ENCODE peak calls at places on chromosomes 4 and X, in four cellular contexts. One of them, this sample, is unnamed.

GRCh38 chr4:81605278-81605677 is 133.6 kb upstream of the RASGEF1B start:
- DNase-seq in choroid plexus epithelial cell: no peak
- DNase-seq in cardiac fibroblast: no peak
- DNase-seq in CD8-positive, alpha-beta T cell: no peak
- DNase-seq in this sample: no peak

GRCh38 chrX:148049441-148049840 is 68.3 kb downstream of the FMR1NB start:
- DNase-seq in CD8-positive, alpha-beta T cell: no peak
- DNase-seq in cardiac fibroblast: peak; percentile 52
- DNase-seq in choroid plexus epithelial cell: peak; percentile 54
- DNase-seq in this sample: peak; percentile 41

GRCh38 chr4:113955948-113956347 is 23.5 kb downstream of the ARSJ start:
- DNase-seq in choroid plexus epithelial cell: no peak
- DNase-seq in CD8-positive, alpha-beta T cell: no peak
- DNase-seq in cardiac fibroblast: no peak
- DNase-seq in this sample: no peak

GRCh38 chr4:77465271-77465670 is 140.3 kb upstream of the CXCL13 start:
- DNase-seq in cardiac fibroblast: peak; percentile 49
- DNase-seq in choroid plexus epithelial cell: peak; percentile 40
- DNase-seq in CD8-positive, alpha-beta T cell: no peak
- DNase-seq in this sample: peak; percentile 8

GRCh38 chr4:87657525-87657924 is 7.4 kb downstream of the DMP1 start:
- DNase-seq in cardiac fibroblast: peak; percentile 72
- DNase-seq in choroid plexus epithelial cell: peak; percentile 71
- DNase-seq in CD8-positive, alpha-beta T cell: no peak
- DNase-seq in this sample: peak; percentile 73

GRCh38 chrX:15680401-15680800 is 15.8 kb upstream of the CLTRN start:
- DNase-seq in cardiac fibroblast: peak; percentile 36
- DNase-seq in CD8-positive, alpha-beta T cell: no peak
- DNase-seq in choroid plexus epithelial cell: peak; percentile 79
- DNase-seq in this sample: peak; percentile 53

GRCh38 chr4:176238157-176238608 is 30.8 kb downstream of the ASB5 start:
- DNase-seq in cardiac fibroblast: peak; percentile 88
- DNase-seq in choroid plexus epithelial cell: peak; percentile 81
- DNase-seq in CD8-positive, alpha-beta T cell: no peak
- DNase-seq in this sample: peak; percentile 83

GRCh38 chr4:185865901-185866328 is 53.9 kb upstream of the SORBS2 start:
- DNase-seq in choroid plexus epithelial cell: peak; percentile 78
- DNase-seq in CD8-positive, alpha-beta T cell: no peak
- DNase-seq in cardiac fibroblast: peak; percentile 71
- DNase-seq in this sample: peak; percentile 81

GRCh38 chr4:181968371-181968770 is 274.8 kb upstream of the TENM3 start:
- DNase-seq in CD8-positive, alpha-beta T cell: no peak
- DNase-seq in choroid plexus epithelial cell: peak; percentile 63
- DNase-seq in cardiac fibroblast: peak; percentile 80
- DNase-seq in this sample: peak; percentile 83

GRCh38 chr4:56261027-56261426 is 126.3 kb downstream of the AASDH start:
- DNase-seq in CD8-positive, alpha-beta T cell: no peak
- DNase-seq in cardiac fibroblast: no peak
- DNase-seq in choroid plexus epithelial cell: no peak
- DNase-seq in this sample: no peak

GRCh38 chr4:37389967-37390580 is 145.5 kb downstream of the NWD2 start:
- DNase-seq in CD8-positive, alpha-beta T cell: no peak
- DNase-seq in choroid plexus epithelial cell: peak; percentile 67
- DNase-seq in cardiac fibroblast: peak; percentile 69
- DNase-seq in this sample: peak; percentile 65

GRCh38 chrX:34875204-34875603 is 67.4 kb upstream of the FAM47B start:
- DNase-seq in cardiac fibroblast: peak; percentile 82
- DNase-seq in choroid plexus epithelial cell: peak; percentile 92
- DNase-seq in CD8-positive, alpha-beta T cell: no peak
- DNase-seq in this sample: peak; percentile 75

GRCh38 chr4:102663073-102663472 is 97.7 kb downstream of the MANBA start:
- DNase-seq in cardiac fibroblast: peak; percentile 76
- DNase-seq in CD8-positive, alpha-beta T cell: no peak
- DNase-seq in choroid plexus epithelial cell: peak; percentile 73
- DNase-seq in this sample: peak; percentile 70

GRCh38 chr4:140876597-140877364 is 120.6 kb upstream of the TBC1D9 start:
- DNase-seq in CD8-positive, alpha-beta T cell: no peak
- DNase-seq in choroid plexus epithelial cell: peak; percentile 33
- DNase-seq in cardiac fibroblast: peak; percentile 45
- DNase-seq in this sample: peak; percentile 58

GRCh38 chr4:29005838-29006237 is 1714.3 kb upstream of the PCDH7 start:
- DNase-seq in CD8-positive, alpha-beta T cell: no peak
- DNase-seq in choroid plexus epithelial cell: no peak
- DNase-seq in cardiac fibroblast: no peak
- DNase-seq in this sample: no peak

GRCh38 chr4:158710814-158711213 is 12.4 kb downstream of the PPID start:
- DNase-seq in cardiac fibroblast: peak; percentile 21
- DNase-seq in choroid plexus epithelial cell: peak; percentile 41
- DNase-seq in CD8-positive, alpha-beta T cell: no peak
- DNase-seq in this sample: peak; percentile 14

GRCh38 chrX:72396117-72396516 is 90.4 kb upstream of the CITED1 start:
- DNase-seq in CD8-positive, alpha-beta T cell: no peak
- DNase-seq in choroid plexus epithelial cell: no peak
- DNase-seq in cardiac fibroblast: no peak
- DNase-seq in this sample: no peak

GRCh38 chr4:38911257-38911656 is 43.7 kb downstream of the FAM114A1 start:
- DNase-seq in CD8-positive, alpha-beta T cell: no peak
- DNase-seq in cardiac fibroblast: no peak
- DNase-seq in choroid plexus epithelial cell: no peak
- DNase-seq in this sample: no peak

GRCh38 chr4:152112887-152113286 is 352.1 kb upstream of the GATB start:
- DNase-seq in cardiac fibroblast: no peak
- DNase-seq in CD8-positive, alpha-beta T cell: no peak
- DNase-seq in choroid plexus epithelial cell: no peak
- DNase-seq in this sample: no peak

GRCh38 chr4:56731857-56732256 is 50.8 kb upstream of the HOPX start:
- DNase-seq in choroid plexus epithelial cell: no peak
- DNase-seq in CD8-positive, alpha-beta T cell: no peak
- DNase-seq in cardiac fibroblast: no peak
- DNase-seq in this sample: no peak

GRCh38 chr4:186684889-186685309 is 38.8 kb downstream of the FAT1 start:
- DNase-seq in choroid plexus epithelial cell: no peak
- DNase-seq in cardiac fibroblast: no peak
- DNase-seq in CD8-positive, alpha-beta T cell: no peak
- DNase-seq in this sample: no peak

GRCh38 chr4:87975466-87975865 is at the start of gene SPP1:
- DNase-seq in CD8-positive, alpha-beta T cell: no peak
- DNase-seq in cardiac fibroblast: no peak
- DNase-seq in choroid plexus epithelial cell: peak; percentile 43
- DNase-seq in this sample: peak; percentile 37

GRCh38 chrX:54812306-54812705 is 4.8 kb downstream of the MAGED2 start:
- DNase-seq in cardiac fibroblast: no peak
- DNase-seq in CD8-positive, alpha-beta T cell: no peak
- DNase-seq in choroid plexus epithelial cell: no peak
- DNase-seq in this sample: no peak

GRCh38 chr4:10063544-10064300 is 42.4 kb upstream of the SLC2A9 start:
- DNase-seq in cardiac fibroblast: peak; percentile 88
- DNase-seq in choroid plexus epithelial cell: peak; percentile 91
- DNase-seq in CD8-positive, alpha-beta T cell: no peak
- DNase-seq in this sample: peak; percentile 66

GRCh38 chr4:1379351-1379781 is 26.9 kb downstream of the NKX1-1 start:
- DNase-seq in cardiac fibroblast: no peak
- DNase-seq in choroid plexus epithelial cell: no peak
- DNase-seq in CD8-positive, alpha-beta T cell: no peak
- DNase-seq in this sample: no peak

GRCh38 chr4:73780243-73780642 is 39.9 kb downstream of the CXCL8 start:
- DNase-seq in cardiac fibroblast: no peak
- DNase-seq in choroid plexus epithelial cell: no peak
- DNase-seq in CD8-positive, alpha-beta T cell: no peak
- DNase-seq in this sample: no peak

GRCh38 chr4:184812651-184813181 is 13.1 kb downstream of the ACSL1 start:
- DNase-seq in choroid plexus epithelial cell: peak; percentile 84
- DNase-seq in cardiac fibroblast: peak; percentile 81
- DNase-seq in CD8-positive, alpha-beta T cell: no peak
- DNase-seq in this sample: peak; percentile 60

GRCh38 chr4:2817701-2818350 is 24.9 kb downstream of the SH3BP2 start:
- DNase-seq in choroid plexus epithelial cell: no peak
- DNase-seq in CD8-positive, alpha-beta T cell: peak; percentile 28
- DNase-seq in cardiac fibroblast: no peak
- DNase-seq in this sample: no peak

GRCh38 chr4:146330392-146330791 is 116.1 kb downstream of the REELD1 start:
- DNase-seq in choroid plexus epithelial cell: peak; percentile 24
- DNase-seq in cardiac fibroblast: peak; percentile 65
- DNase-seq in CD8-positive, alpha-beta T cell: no peak
- DNase-seq in this sample: no peak

GRCh38 chr4:146333895-146334262 is 119.5 kb downstream of the REELD1 start:
- DNase-seq in choroid plexus epithelial cell: no peak
- DNase-seq in CD8-positive, alpha-beta T cell: no peak
- DNase-seq in cardiac fibroblast: no peak
- DNase-seq in this sample: no peak

GRCh38 chr4:146334862-146335449 is 120.6 kb downstream of the REELD1 start:
- DNase-seq in CD8-positive, alpha-beta T cell: no peak
- DNase-seq in choroid plexus epithelial cell: no peak
- DNase-seq in cardiac fibroblast: peak; percentile 64
- DNase-seq in this sample: no peak

GRCh38 chr4:146335763-146336412 is 121.5 kb downstream of the REELD1 start:
- DNase-seq in cardiac fibroblast: peak; percentile 46
- DNase-seq in choroid plexus epithelial cell: peak; percentile 19
- DNase-seq in CD8-positive, alpha-beta T cell: no peak
- DNase-seq in this sample: no peak

DNA sequence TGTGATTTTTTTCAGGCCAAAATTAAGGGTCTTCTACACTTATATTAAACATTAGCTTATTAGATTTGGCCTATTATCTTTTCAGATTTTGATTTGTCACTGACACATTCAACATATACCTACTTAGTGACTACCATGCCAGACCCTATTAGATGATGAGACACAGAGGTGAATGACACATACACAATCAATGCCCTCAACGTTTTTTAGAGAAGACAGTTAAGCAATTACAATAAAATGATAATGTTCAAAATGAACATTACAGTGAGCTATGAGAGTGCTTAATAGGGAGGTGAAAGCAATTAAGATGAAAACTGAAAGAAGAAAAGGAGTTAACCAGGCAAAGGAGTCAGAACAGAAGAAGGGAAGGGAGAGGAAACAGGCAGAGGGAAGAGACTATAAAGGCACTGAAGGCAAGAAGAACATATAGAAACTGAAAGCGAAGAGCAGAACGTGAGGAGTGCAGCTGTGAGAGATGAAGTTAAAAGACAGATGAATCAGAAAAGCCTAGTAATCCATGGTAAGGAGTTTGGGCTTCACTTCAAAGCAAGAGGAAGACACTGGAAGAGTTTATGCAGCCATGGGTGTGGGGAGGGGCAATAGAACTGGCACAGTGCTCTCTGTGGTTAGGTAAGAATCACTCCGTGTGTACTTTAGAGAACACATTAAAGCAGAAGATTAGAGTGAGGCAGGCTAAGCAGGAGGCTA is 119.0 kb downstream of the REELD1 start:
- DNase-seq in cardiac fibroblast: peak; percentile 57
- DNase-seq in CD8-positive, alpha-beta T cell: no peak
- DNase-seq in choroid plexus epithelial cell: peak; percentile 72
- DNase-seq in this sample: peak; percentile 93
- H3K4me3 ChIP-seq in cardiac fibroblast: no peak overlapping the region
- H3K4me3 ChIP-seq in CD8-positive, alpha-beta T cell: no peak overlapping the region
- H3K4me3 ChIP-seq in choroid plexus epithelial cell: peak overlapping the region; percentile 38
- H3K4me3 ChIP-seq in this sample: peak overlapping the region; percentile 16

GRCh38 chrX:50168305-50168704 is 32.5 kb downstream of the AKAP4 start:
- DNase-seq in cardiac fibroblast: peak; percentile 31
- DNase-seq in choroid plexus epithelial cell: peak; percentile 2
- DNase-seq in CD8-positive, alpha-beta T cell: no peak
- DNase-seq in this sample: no peak

GRCh38 chrX:50169717-50170116 is 31.1 kb downstream of the AKAP4 start:
- DNase-seq in cardiac fibroblast: no peak
- DNase-seq in CD8-positive, alpha-beta T cell: no peak
- DNase-seq in choroid plexus epithelial cell: no peak
- DNase-seq in this sample: no peak

GRCh38 chrX:50161143-50161542 is 39.7 kb downstream of the AKAP4 start:
- DNase-seq in cardiac fibroblast: peak; percentile 42
- DNase-seq in CD8-positive, alpha-beta T cell: no peak
- DNase-seq in choroid plexus epithelial cell: peak; percentile 34
- DNase-seq in this sample: peak; percentile 6

GRCh38 chrX:50167366-50167765 is 33.4 kb downstream of the AKAP4 start:
- DNase-seq in CD8-positive, alpha-beta T cell: no peak
- DNase-seq in cardiac fibroblast: no peak
- DNase-seq in choroid plexus epithelial cell: no peak
- DNase-seq in this sample: no peak

DNA sequence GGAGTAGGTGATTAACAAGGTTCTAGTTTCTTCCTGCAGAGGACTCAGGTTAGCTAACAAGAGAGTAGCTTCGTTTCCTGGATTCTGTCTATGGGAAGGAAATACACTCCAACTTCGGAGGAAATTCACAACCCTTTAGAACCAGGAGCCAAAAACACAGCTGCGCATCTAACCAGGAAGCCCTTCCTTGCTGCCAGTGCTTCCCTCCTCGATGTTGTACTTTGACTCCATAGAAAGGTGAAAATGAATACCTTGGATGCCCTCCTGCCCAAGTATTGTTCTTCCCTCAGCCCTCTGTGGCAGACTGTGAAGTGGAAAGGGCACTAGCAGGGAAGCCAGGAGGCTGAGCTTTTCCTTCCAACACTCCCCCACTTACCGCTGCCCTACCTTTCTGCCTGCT is 35.1 kb downstream of the AKAP4 start:
- DNase-seq in choroid plexus epithelial cell: no peak
- DNase-seq in CD8-positive, alpha-beta T cell: no peak
- DNase-seq in cardiac fibroblast: no peak
- DNase-seq in this sample: no peak
- TF ChIP-seq CTCF in choroid plexus epithelial cell: no peak
- TF ChIP-seq CTCF in CD8-positive, alpha-beta T cell: no peak
- TF ChIP-seq CTCF in cardiac fibroblast: no peak
- TF ChIP-seq CTCF in this sample: no peak

GRCh38 chrX:19182785-19183184 is 60.5 kb upstream of the ADGRG2 start:
- DNase-seq in choroid plexus epithelial cell: no peak
- DNase-seq in CD8-positive, alpha-beta T cell: no peak
- DNase-seq in cardiac fibroblast: no peak
- DNase-seq in this sample: no peak

GRCh38 chrX:19193584-19193983 is 71.3 kb upstream of the ADGRG2 start:
- DNase-seq in choroid plexus epithelial cell: no peak
- DNase-seq in CD8-positive, alpha-beta T cell: no peak
- DNase-seq in cardiac fibroblast: no peak
- DNase-seq in this sample: no peak

GRCh38 chrX:19183777-19184485 is 61.7 kb upstream of the ADGRG2 start:
- DNase-seq in CD8-positive, alpha-beta T cell: no peak
- DNase-seq in choroid plexus epithelial cell: no peak
- DNase-seq in cardiac fibroblast: no peak
- DNase-seq in this sample: no peak

GRCh38 chrX:19190902-19191301 is 68.6 kb upstream of the ADGRG2 start:
- DNase-seq in choroid plexus epithelial cell: no peak
- DNase-seq in cardiac fibroblast: no peak
- DNase-seq in CD8-positive, alpha-beta T cell: no peak
- DNase-seq in this sample: no peak

GRCh38 chrX:19188566-19188965 is 66.3 kb upstream of the ADGRG2 start:
- DNase-seq in CD8-positive, alpha-beta T cell: no peak
- DNase-seq in cardiac fibroblast: no peak
- DNase-seq in choroid plexus epithelial cell: no peak
- DNase-seq in this sample: no peak
- H3K4me3 ChIP-seq in CD8-positive, alpha-beta T cell: no peak overlapping the region
- H3K4me3 ChIP-seq in cardiac fibroblast: no peak overlapping the region
- H3K4me3 ChIP-seq in choroid plexus epithelial cell: no peak overlapping the region
- H3K4me3 ChIP-seq in this sample: no peak overlapping the region

DNA sequence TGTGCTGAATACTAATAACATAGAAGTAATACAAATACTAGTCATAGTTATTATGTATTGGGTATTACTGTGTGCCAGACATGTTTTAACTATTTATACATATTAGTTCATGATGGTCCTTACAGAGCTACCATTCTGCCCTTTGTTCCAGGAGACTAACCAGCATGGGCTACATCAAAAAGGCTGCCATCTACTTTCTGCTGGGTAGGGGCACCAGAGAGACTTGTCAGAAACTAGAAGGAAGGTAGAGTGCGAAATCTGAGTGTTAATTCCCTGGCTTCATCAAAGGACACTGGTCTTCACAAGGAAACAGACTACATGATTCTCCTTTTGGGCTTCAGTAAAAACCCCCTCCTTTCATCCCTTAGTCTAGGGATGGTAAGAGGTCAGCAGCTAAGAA is 347.8 kb downstream of the GBA3 start:
- DNase-seq in cardiac fibroblast: no peak
- DNase-seq in choroid plexus epithelial cell: no peak
- DNase-seq in CD8-positive, alpha-beta T cell: no peak
- DNase-seq in this sample: no peak
- TF ChIP-seq CTCF in cardiac fibroblast: no peak
- TF ChIP-seq CTCF in choroid plexus epithelial cell: no peak
- TF ChIP-seq CTCF in CD8-positive, alpha-beta T cell: no peak
- TF ChIP-seq CTCF in this sample: no peak